ENCODE peak calls at places on chromosomes 6 and 20, in six cellular contexts. X, B, F, I, Y and G are unnamed samples. For H3K36me3, the result is how much of the 10 kb centered on the place peaks cover.

GRCh38 chr6:16438677-16439615 is 200.6 kb downstream of the GMPR start:
- DNase-seq in I (no peak), F (peak), X (peak), B (peak), Y (no peak), G (no peak)

GRCh38 chr20:62617711-62618483 is 24.4 kb upstream of the SLCO4A1 start:
- DNase-seq in B (peak), X (no peak), I (no peak), F (peak), Y (no peak), G (no peak)

GRCh38 chr20:47872341-47872740 is 87.1 kb upstream of the SULF2 start:
- DNase-seq in X (no peak), Y (no peak), B (no peak), I (no peak), F (peak), G (no peak)

GRCh38 chr6:42727627-42728026 is 5.2 kb upstream of the PRPH2 start:
- DNase-seq in I (no peak), Y (no peak), X (no peak), F (peak), B (no peak), G (no peak)

GRCh38 chr6:143007626-143008025 is 53.1 kb upstream of the AIG1 start:
- DNase-seq in F (no peak), X (no peak), I (no peak), Y (no peak), B (no peak), G (no peak)

GRCh38 chr20:25117961-25118360 is 36.0 kb upstream of the VSX1 start:
- DNase-seq in F (no peak), X (no peak), B (no peak), Y (no peak), I (no peak), G (no peak)

GRCh38 chr6:52560462-52560861 is 16.4 kb downstream of the TRAM2 start:
- DNase-seq in B (no peak), Y (no peak), F (no peak), I (no peak), X (no peak), G (no peak)

GRCh38 chr6:14092861-14093789 is 24.4 kb upstream of the CD83 start:
- DNase-seq in X (peak), I (no peak), B (no peak), F (peak), Y (no peak), G (no peak)

GRCh38 chr6:132253906-132254305 is 147.4 kb downstream of the MOXD1 start:
- DNase-seq in I (no peak), Y (no peak), F (no peak), B (no peak), X (no peak), G (no peak)

GRCh38 chr20:20204326-20204725 is 152.0 kb downstream of the CFAP61 start:
- DNase-seq in X (no peak), I (no peak), F (no peak), Y (no peak), B (no peak), G (peak)

GRCh38 chr6:484086-484728 is 92.7 kb downstream of the IRF4 start:
- DNase-seq in Y (no peak), B (no peak), X (peak), F (no peak), I (no peak), G (no peak)

GRCh38 chr20:59751075-59751711 is 146.9 kb downstream of the PHACTR3 start:
- DNase-seq in B (no peak), I (no peak), X (peak), F (peak), Y (peak), G (peak)

GRCh38 chr6:89242574-89243330 is 25.6 kb upstream of the GABRR1 start:
- DNase-seq in F (no peak), Y (peak), B (no peak), X (peak), I (no peak), G (peak)

GRCh38 chr6:14367296-14367695 is 249.7 kb downstream of the CD83 start:
- DNase-seq in I (no peak), F (no peak), Y (no peak), B (no peak), X (no peak), G (no peak)

GRCh38 chr6:159608961-159609673 is 83.9 kb downstream of the SOD2 start:
- DNase-seq in F (no peak), Y (peak), B (no peak), X (peak), I (no peak), G (peak)

GRCh38 chr6:126170875-126171489 is 168.9 kb upstream of the CENPW start:
- DNase-seq in F (no peak), X (peak), B (no peak), I (no peak), Y (no peak), G (peak)

GRCh38 chr20:1173698-1174097 is 11.1 kb downstream of the TMEM74B start:
- DNase-seq in X (no peak), I (no peak), F (no peak), B (no peak), Y (no peak), G (peak)

GRCh38 chr20:36102306-36102705 is 52.2 kb upstream of the EPB41L1 start:
- DNase-seq in I (no peak), B (no peak), F (no peak), Y (no peak), X (no peak), G (no peak)

GRCh38 chr20:5945963-5946362 is 4.4 kb downstream of the TRMT6 start:
- DNase-seq in F (no peak), I (no peak), Y (no peak), B (no peak), X (peak), G (peak)

GRCh38 chr6:47197672-47198640 is 111.7 kb downstream of the TNFRSF21 start:
- DNase-seq in Y (no peak), F (no peak), I (no peak), X (no peak), B (no peak), G (no peak)

GRCh38 chr6:10248378-10248843 is 166.5 kb downstream of the TFAP2A start:
- DNase-seq in B (no peak), X (peak), F (no peak), I (no peak), Y (no peak), G (peak)

GRCh38 chr6:139277161-139277560 is 14.6 kb downstream of the TXLNB start:
- DNase-seq in Y (no peak), B (no peak), X (no peak), I (no peak), F (no peak), G (no peak)
- H3K27ac ChIP-seq in Y (no peak), B (no peak), X (no peak), I (no peak), F (peak), G (no peak)

GRCh38 chr6:157194110-157194509 is 129.2 kb downstream of the TMEM242 start:
- DNase-seq in X (no peak), B (no peak), F (no peak), I (no peak), Y (no peak), G (no peak)
- H3K36me3 ChIP-seq in X (under half), B (under half), F (under half), I (half or more), Y (half or more), G (under half)

GRCh38 chr6:2768696-2769095 is 3.5 kb downstream of the WRNIP1 start:
- DNase-seq in Y (no peak), B (no peak), X (no peak), I (no peak), F (no peak), G (no peak)
- H3K4me3 ChIP-seq in Y (peak), B (peak), X (peak), I (no peak), F (no peak), G (peak)

GRCh38 chr20:2246081-2246491 is 49.7 kb upstream of the TGM3 start:
- DNase-seq in I (no peak), Y (peak), F (no peak), X (no peak), B (no peak), G (no peak)
- H3K27ac ChIP-seq in I (no peak), Y (peak), F (no peak), X (no peak), B (no peak), G (no peak)